ENCODE peak calls at places on chromosomes 7 and 10, in ten cellular contexts. One of them, this sample, is unnamed.

GRCh38 chr7:94008537-94008936 is 4.4 kb upstream of the BET1 start:
- DNase-seq in NCI-H524: no peak
- DNase-seq in activated CD8-positive, alpha-beta T cell treated with anti-CD3 and anti-CD28 coated beads, Interleukin-2, amount 10 ng/mL, durations not matched to agents 7 days and 5 days: no peak
- DNase-seq in NCI-H1092 treated with DMSO at 0.1 percent for 48 hours: no peak
- DNase-seq in BE2C: no peak
- DNase-seq in HuH-7.5: no peak
- DNase-seq in Peyer's patch: no peak
- DNase-seq in left ventricle myocardium inferior: no peak
- DNase-seq in HCEC 1CT: peak; percentile 15
- DNase-seq in type B pancreatic cell: no peak
- DNase-seq in this sample: no peak

GRCh38 chr7:157585113-157585861 is 248.5 kb downstream of the DNAJB6 start:
- DNase-seq in NCI-H524: no peak
- DNase-seq in left ventricle myocardium inferior: no peak
- DNase-seq in Peyer's patch: no peak
- DNase-seq in type B pancreatic cell: no peak
- DNase-seq in activated CD8-positive, alpha-beta T cell treated with anti-CD3 and anti-CD28 coated beads, Interleukin-2, amount 10 ng/mL, durations not matched to agents 7 days and 5 days: no peak
- DNase-seq in HuH-7.5: no peak
- DNase-seq in HCEC 1CT: no peak
- DNase-seq in BE2C: no peak
- DNase-seq in NCI-H1092 treated with DMSO at 0.1 percent for 48 hours: no peak
- DNase-seq in this sample: no peak

GRCh38 chr7:37832194-37832593 is 16.2 kb upstream of the NME8 start:
- DNase-seq in HuH-7.5: no peak
- DNase-seq in NCI-H524: peak; percentile 85
- DNase-seq in Peyer's patch: peak; percentile 17
- DNase-seq in type B pancreatic cell: no peak
- DNase-seq in BE2C: peak; percentile 64
- DNase-seq in NCI-H1092 treated with DMSO at 0.1 percent for 48 hours: peak; percentile 36
- DNase-seq in activated CD8-positive, alpha-beta T cell treated with anti-CD3 and anti-CD28 coated beads, Interleukin-2, amount 10 ng/mL, durations not matched to agents 7 days and 5 days: no peak
- DNase-seq in left ventricle myocardium inferior: peak; percentile 74
- DNase-seq in HCEC 1CT: no peak
- DNase-seq in this sample: no peak

GRCh38 chr7:140604076-140604475 is 36.5 kb downstream of the DENND2A start:
- DNase-seq in BE2C: no peak
- DNase-seq in NCI-H524: no peak
- DNase-seq in type B pancreatic cell: no peak
- DNase-seq in NCI-H1092 treated with DMSO at 0.1 percent for 48 hours: no peak
- DNase-seq in left ventricle myocardium inferior: no peak
- DNase-seq in HCEC 1CT: no peak
- DNase-seq in HuH-7.5: no peak
- DNase-seq in Peyer's patch: no peak
- DNase-seq in activated CD8-positive, alpha-beta T cell treated with anti-CD3 and anti-CD28 coated beads, Interleukin-2, amount 10 ng/mL, durations not matched to agents 7 days and 5 days: no peak
- DNase-seq in this sample: no peak

GRCh38 chr7:22193361-22194016 is 163.5 kb downstream of the RAPGEF5 start:
- DNase-seq in activated CD8-positive, alpha-beta T cell treated with anti-CD3 and anti-CD28 coated beads, Interleukin-2, amount 10 ng/mL, durations not matched to agents 7 days and 5 days: no peak
- DNase-seq in HuH-7.5: no peak
- DNase-seq in left ventricle myocardium inferior: peak; percentile 32
- DNase-seq in type B pancreatic cell: no peak
- DNase-seq in Peyer's patch: no peak
- DNase-seq in BE2C: no peak
- DNase-seq in NCI-H524: peak; percentile 82
- DNase-seq in HCEC 1CT: no peak
- DNase-seq in NCI-H1092 treated with DMSO at 0.1 percent for 48 hours: peak; percentile 81
- DNase-seq in this sample: no peak

GRCh38 chr7:94972296-94972695 is 64.9 kb downstream of the PPP1R9A start:
- DNase-seq in NCI-H524: no peak
- DNase-seq in HCEC 1CT: no peak
- DNase-seq in type B pancreatic cell: no peak
- DNase-seq in HuH-7.5: no peak
- DNase-seq in left ventricle myocardium inferior: no peak
- DNase-seq in BE2C: no peak
- DNase-seq in Peyer's patch: no peak
- DNase-seq in NCI-H1092 treated with DMSO at 0.1 percent for 48 hours: no peak
- DNase-seq in activated CD8-positive, alpha-beta T cell treated with anti-CD3 and anti-CD28 coated beads, Interleukin-2, amount 10 ng/mL, durations not matched to agents 7 days and 5 days: no peak
- DNase-seq in this sample: peak; percentile 16

GRCh38 chr7:82325416-82325815 is 118.2 kb downstream of the CACNA2D1 start:
- DNase-seq in type B pancreatic cell: no peak
- DNase-seq in Peyer's patch: no peak
- DNase-seq in HuH-7.5: no peak
- DNase-seq in BE2C: no peak
- DNase-seq in NCI-H1092 treated with DMSO at 0.1 percent for 48 hours: no peak
- DNase-seq in activated CD8-positive, alpha-beta T cell treated with anti-CD3 and anti-CD28 coated beads, Interleukin-2, amount 10 ng/mL, durations not matched to agents 7 days and 5 days: no peak
- DNase-seq in HCEC 1CT: peak; percentile 50
- DNase-seq in left ventricle myocardium inferior: no peak
- DNase-seq in NCI-H524: no peak
- DNase-seq in this sample: no peak

GRCh38 chr10:75679546-75679945 is 248.1 kb downstream of the LRMDA start:
- DNase-seq in type B pancreatic cell: no peak
- DNase-seq in left ventricle myocardium inferior: no peak
- DNase-seq in BE2C: no peak
- DNase-seq in HCEC 1CT: peak; percentile 3
- DNase-seq in activated CD8-positive, alpha-beta T cell treated with anti-CD3 and anti-CD28 coated beads, Interleukin-2, amount 10 ng/mL, durations not matched to agents 7 days and 5 days: no peak
- DNase-seq in NCI-H1092 treated with DMSO at 0.1 percent for 48 hours: no peak
- DNase-seq in Peyer's patch: no peak
- DNase-seq in NCI-H524: no peak
- DNase-seq in HuH-7.5: no peak
- DNase-seq in this sample: no peak

GRCh38 chr7:111919690-111920179 is 286.5 kb downstream of the DOCK4 start:
- DNase-seq in HuH-7.5: no peak
- DNase-seq in NCI-H524: no peak
- DNase-seq in left ventricle myocardium inferior: no peak
- DNase-seq in Peyer's patch: no peak
- DNase-seq in activated CD8-positive, alpha-beta T cell treated with anti-CD3 and anti-CD28 coated beads, Interleukin-2, amount 10 ng/mL, durations not matched to agents 7 days and 5 days: no peak
- DNase-seq in NCI-H1092 treated with DMSO at 0.1 percent for 48 hours: no peak
- DNase-seq in type B pancreatic cell: no peak
- DNase-seq in BE2C: no peak
- DNase-seq in HCEC 1CT: peak; percentile 64
- DNase-seq in this sample: no peak